ENCODE peak calls at places on chromosome 5, in eight cellular contexts. One of them, this sample, is unnamed.

GRCh38 chr5:110343616-110344015 is 382.9 kb downstream of the TMEM232 start:
- DNase-seq in hypothalamus: no peak
- DNase-seq in OCI-LY7: no peak
- DNase-seq in T follicular helper cell: no peak
- DNase-seq in lower lobe of right lung: no peak
- DNase-seq in stimulated activated CD4-positive, alpha-beta T cell treated with anti-CD3 and anti-CD28 coated beads, Interleukin-2, amount 100 ng/mL, for 48 hours: no peak
- DNase-seq in non-pigmented ciliary epithelial cell: no peak
- DNase-seq in ureter: no peak
- DNase-seq in this sample: peak

GRCh38 chr5:144032375-144032774 is 138.1 kb downstream of the YIPF5 start:
- DNase-seq in hypothalamus: no peak
- DNase-seq in OCI-LY7: no peak
- DNase-seq in T follicular helper cell: no peak
- DNase-seq in lower lobe of right lung: no peak
- DNase-seq in stimulated activated CD4-positive, alpha-beta T cell treated with anti-CD3 and anti-CD28 coated beads, Interleukin-2, amount 100 ng/mL, for 48 hours: no peak
- DNase-seq in non-pigmented ciliary epithelial cell: no peak
- DNase-seq in ureter: no peak
- DNase-seq in this sample: no peak

GRCh38 chr5:178940569-178941360 is at the start of gene ZNF454:
- DNase-seq in hypothalamus: peak
- DNase-seq in OCI-LY7: no peak
- DNase-seq in T follicular helper cell: no peak
- DNase-seq in lower lobe of right lung: peak
- DNase-seq in stimulated activated CD4-positive, alpha-beta T cell treated with anti-CD3 and anti-CD28 coated beads, Interleukin-2, amount 100 ng/mL, for 48 hours: no peak
- DNase-seq in non-pigmented ciliary epithelial cell: peak
- DNase-seq in ureter: peak
- DNase-seq in this sample: no peak

GRCh38 chr5:177107159-177107558 is 20.4 kb downstream of the FGFR4 start:
- DNase-seq in hypothalamus: no peak
- DNase-seq in OCI-LY7: no peak
- DNase-seq in T follicular helper cell: no peak
- DNase-seq in lower lobe of right lung: no peak
- DNase-seq in stimulated activated CD4-positive, alpha-beta T cell treated with anti-CD3 and anti-CD28 coated beads, Interleukin-2, amount 100 ng/mL, for 48 hours: no peak
- DNase-seq in non-pigmented ciliary epithelial cell: no peak
- DNase-seq in ureter: no peak
- DNase-seq in this sample: no peak

GRCh38 chr5:5765066-5765465 is 342.6 kb downstream of the ICE1 start:
- DNase-seq in hypothalamus: no peak
- DNase-seq in OCI-LY7: no peak
- DNase-seq in T follicular helper cell: no peak
- DNase-seq in lower lobe of right lung: no peak
- DNase-seq in stimulated activated CD4-positive, alpha-beta T cell treated with anti-CD3 and anti-CD28 coated beads, Interleukin-2, amount 100 ng/mL, for 48 hours: no peak
- DNase-seq in non-pigmented ciliary epithelial cell: no peak
- DNase-seq in ureter: no peak
- DNase-seq in this sample: no peak

GRCh38 chr5:113212244-113212920 is 222.4 kb downstream of the TSSK1B start:
- DNase-seq in hypothalamus: no peak
- DNase-seq in OCI-LY7: no peak
- DNase-seq in T follicular helper cell: no peak
- DNase-seq in lower lobe of right lung: no peak
- DNase-seq in stimulated activated CD4-positive, alpha-beta T cell treated with anti-CD3 and anti-CD28 coated beads, Interleukin-2, amount 100 ng/mL, for 48 hours: no peak
- DNase-seq in non-pigmented ciliary epithelial cell: no peak
- DNase-seq in ureter: no peak
- DNase-seq in this sample: no peak

GRCh38 chr5:117435203-117435602 is 860.6 kb upstream of the SEMA6A start:
- DNase-seq in hypothalamus: no peak
- DNase-seq in OCI-LY7: no peak
- DNase-seq in T follicular helper cell: no peak
- DNase-seq in lower lobe of right lung: no peak
- DNase-seq in stimulated activated CD4-positive, alpha-beta T cell treated with anti-CD3 and anti-CD28 coated beads, Interleukin-2, amount 100 ng/mL, for 48 hours: no peak
- DNase-seq in non-pigmented ciliary epithelial cell: no peak
- DNase-seq in ureter: no peak
- DNase-seq in this sample: no peak

GRCh38 chr5:35476046-35476445 is 141.6 kb upstream of the SPEF2 start:
- DNase-seq in hypothalamus: no peak
- DNase-seq in OCI-LY7: no peak
- DNase-seq in T follicular helper cell: no peak
- DNase-seq in lower lobe of right lung: no peak
- DNase-seq in stimulated activated CD4-positive, alpha-beta T cell treated with anti-CD3 and anti-CD28 coated beads, Interleukin-2, amount 100 ng/mL, for 48 hours: no peak
- DNase-seq in non-pigmented ciliary epithelial cell: no peak
- DNase-seq in ureter: no peak
- DNase-seq in this sample: peak

GRCh38 chr5:9653811-9654210 is 23.7 kb upstream of the TAS2R1 start:
- DNase-seq in hypothalamus: no peak
- DNase-seq in OCI-LY7: no peak
- DNase-seq in T follicular helper cell: no peak
- DNase-seq in lower lobe of right lung: no peak
- DNase-seq in stimulated activated CD4-positive, alpha-beta T cell treated with anti-CD3 and anti-CD28 coated beads, Interleukin-2, amount 100 ng/mL, for 48 hours: no peak
- DNase-seq in non-pigmented ciliary epithelial cell: peak
- DNase-seq in ureter: peak
- DNase-seq in this sample: no peak

GRCh38 chr5:42858709-42859108 is 47.0 kb upstream of the SELENOP start:
- DNase-seq in hypothalamus: peak
- DNase-seq in OCI-LY7: no peak
- DNase-seq in T follicular helper cell: no peak
- DNase-seq in lower lobe of right lung: no peak
- DNase-seq in stimulated activated CD4-positive, alpha-beta T cell treated with anti-CD3 and anti-CD28 coated beads, Interleukin-2, amount 100 ng/mL, for 48 hours: no peak
- DNase-seq in non-pigmented ciliary epithelial cell: no peak
- DNase-seq in ureter: no peak
- DNase-seq in this sample: no peak

GRCh38 chr5:141508808-141509611 is 20.1 kb downstream of the PCDHGC5 start:
- DNase-seq in hypothalamus: no peak
- DNase-seq in OCI-LY7: peak
- DNase-seq in T follicular helper cell: no peak
- DNase-seq in lower lobe of right lung: no peak
- DNase-seq in stimulated activated CD4-positive, alpha-beta T cell treated with anti-CD3 and anti-CD28 coated beads, Interleukin-2, amount 100 ng/mL, for 48 hours: peak
- DNase-seq in non-pigmented ciliary epithelial cell: no peak
- DNase-seq in ureter: peak
- DNase-seq in this sample: peak

GRCh38 chr5:1730487-1730847 is 69.2 kb downstream of the MRPL36 start:
- DNase-seq in hypothalamus: no peak
- DNase-seq in OCI-LY7: no peak
- DNase-seq in T follicular helper cell: no peak
- DNase-seq in lower lobe of right lung: no peak
- DNase-seq in stimulated activated CD4-positive, alpha-beta T cell treated with anti-CD3 and anti-CD28 coated beads, Interleukin-2, amount 100 ng/mL, for 48 hours: no peak
- DNase-seq in non-pigmented ciliary epithelial cell: no peak
- DNase-seq in ureter: no peak
- DNase-seq in this sample: no peak

GRCh38 chr5:92560698-92561361 is 1020.2 kb downstream of the NR2F1-AS1 start:
- DNase-seq in hypothalamus: no peak
- DNase-seq in OCI-LY7: no peak
- DNase-seq in T follicular helper cell: no peak
- DNase-seq in lower lobe of right lung: no peak
- DNase-seq in stimulated activated CD4-positive, alpha-beta T cell treated with anti-CD3 and anti-CD28 coated beads, Interleukin-2, amount 100 ng/mL, for 48 hours: no peak
- DNase-seq in non-pigmented ciliary epithelial cell: peak
- DNase-seq in ureter: no peak
- DNase-seq in this sample: no peak

GRCh38 chr5:39399135-39400036 is 25.4 kb downstream of the DAB2 start:
- DNase-seq in hypothalamus: no peak
- DNase-seq in OCI-LY7: no peak
- DNase-seq in T follicular helper cell: no peak
- DNase-seq in lower lobe of right lung: no peak
- DNase-seq in stimulated activated CD4-positive, alpha-beta T cell treated with anti-CD3 and anti-CD28 coated beads, Interleukin-2, amount 100 ng/mL, for 48 hours: no peak
- DNase-seq in non-pigmented ciliary epithelial cell: peak
- DNase-seq in ureter: no peak
- DNase-seq in this sample: peak

GRCh38 chr5:69484891-69485290 is 7.7 kb upstream of the OCLN start:
- DNase-seq in hypothalamus: no peak
- DNase-seq in OCI-LY7: no peak
- DNase-seq in T follicular helper cell: no peak
- DNase-seq in lower lobe of right lung: no peak
- DNase-seq in stimulated activated CD4-positive, alpha-beta T cell treated with anti-CD3 and anti-CD28 coated beads, Interleukin-2, amount 100 ng/mL, for 48 hours: no peak
- DNase-seq in non-pigmented ciliary epithelial cell: no peak
- DNase-seq in ureter: no peak
- DNase-seq in this sample: no peak

GRCh38 chr5:76522103-76522942 is 100.9 kb downstream of the F2RL2 start:
- DNase-seq in hypothalamus: no peak
- DNase-seq in OCI-LY7: no peak
- DNase-seq in T follicular helper cell: no peak
- DNase-seq in lower lobe of right lung: no peak
- DNase-seq in stimulated activated CD4-positive, alpha-beta T cell treated with anti-CD3 and anti-CD28 coated beads, Interleukin-2, amount 100 ng/mL, for 48 hours: no peak
- DNase-seq in non-pigmented ciliary epithelial cell: no peak
- DNase-seq in ureter: no peak
- DNase-seq in this sample: no peak

GRCh38 chr5:14180437-14180836 is 37.3 kb downstream of the TRIO start:
- DNase-seq in hypothalamus: no peak
- DNase-seq in OCI-LY7: no peak
- DNase-seq in T follicular helper cell: no peak
- DNase-seq in lower lobe of right lung: no peak
- DNase-seq in stimulated activated CD4-positive, alpha-beta T cell treated with anti-CD3 and anti-CD28 coated beads, Interleukin-2, amount 100 ng/mL, for 48 hours: no peak
- DNase-seq in non-pigmented ciliary epithelial cell: no peak
- DNase-seq in ureter: no peak
- DNase-seq in this sample: no peak

GRCh38 chr5:60597570-60597969 is 102.4 kb downstream of the DEPDC1B start:
- DNase-seq in hypothalamus: no peak
- DNase-seq in OCI-LY7: peak
- DNase-seq in T follicular helper cell: no peak
- DNase-seq in lower lobe of right lung: no peak
- DNase-seq in stimulated activated CD4-positive, alpha-beta T cell treated with anti-CD3 and anti-CD28 coated beads, Interleukin-2, amount 100 ng/mL, for 48 hours: no peak
- DNase-seq in non-pigmented ciliary epithelial cell: no peak
- DNase-seq in ureter: no peak
- DNase-seq in this sample: peak

GRCh38 chr5:15013654-15014463 is 142.3 kb upstream of the ANKH start:
- DNase-seq in hypothalamus: no peak
- DNase-seq in OCI-LY7: peak
- DNase-seq in T follicular helper cell: no peak
- DNase-seq in lower lobe of right lung: no peak
- DNase-seq in stimulated activated CD4-positive, alpha-beta T cell treated with anti-CD3 and anti-CD28 coated beads, Interleukin-2, amount 100 ng/mL, for 48 hours: no peak
- DNase-seq in non-pigmented ciliary epithelial cell: no peak
- DNase-seq in ureter: no peak
- DNase-seq in this sample: peak

GRCh38 chr5:170565077-170565476 is 61.3 kb downstream of the KCNIP1 start:
- DNase-seq in hypothalamus: peak
- DNase-seq in OCI-LY7: no peak
- DNase-seq in T follicular helper cell: no peak
- DNase-seq in lower lobe of right lung: no peak
- DNase-seq in stimulated activated CD4-positive, alpha-beta T cell treated with anti-CD3 and anti-CD28 coated beads, Interleukin-2, amount 100 ng/mL, for 48 hours: no peak
- DNase-seq in non-pigmented ciliary epithelial cell: no peak
- DNase-seq in ureter: peak
- DNase-seq in this sample: no peak

GRCh38 chr5:154101184-154101583 is 62.4 kb downstream of the MFAP3 start:
- DNase-seq in hypothalamus: no peak
- DNase-seq in OCI-LY7: no peak
- DNase-seq in T follicular helper cell: no peak
- DNase-seq in lower lobe of right lung: no peak
- DNase-seq in stimulated activated CD4-positive, alpha-beta T cell treated with anti-CD3 and anti-CD28 coated beads, Interleukin-2, amount 100 ng/mL, for 48 hours: no peak
- DNase-seq in non-pigmented ciliary epithelial cell: no peak
- DNase-seq in ureter: no peak
- DNase-seq in this sample: no peak

GRCh38 chr5:176497852-176498251 is 39.4 kb downstream of the RNF44 start:
- DNase-seq in hypothalamus: no peak
- DNase-seq in OCI-LY7: no peak
- DNase-seq in T follicular helper cell: no peak
- DNase-seq in lower lobe of right lung: no peak
- DNase-seq in stimulated activated CD4-positive, alpha-beta T cell treated with anti-CD3 and anti-CD28 coated beads, Interleukin-2, amount 100 ng/mL, for 48 hours: no peak
- DNase-seq in non-pigmented ciliary epithelial cell: no peak
- DNase-seq in ureter: no peak
- DNase-seq in this sample: no peak

GRCh38 chr5:85049020-85049419 is 664.3 kb upstream of the EDIL3 start:
- DNase-seq in hypothalamus: no peak
- DNase-seq in OCI-LY7: no peak
- DNase-seq in T follicular helper cell: no peak
- DNase-seq in lower lobe of right lung: no peak
- DNase-seq in stimulated activated CD4-positive, alpha-beta T cell treated with anti-CD3 and anti-CD28 coated beads, Interleukin-2, amount 100 ng/mL, for 48 hours: no peak
- DNase-seq in non-pigmented ciliary epithelial cell: peak
- DNase-seq in ureter: no peak
- DNase-seq in this sample: peak

GRCh38 chr5:158431369-158432029 is 572.6 kb upstream of the CLINT1 start:
- DNase-seq in hypothalamus: no peak
- DNase-seq in OCI-LY7: peak
- DNase-seq in T follicular helper cell: no peak
- DNase-seq in lower lobe of right lung: no peak
- DNase-seq in stimulated activated CD4-positive, alpha-beta T cell treated with anti-CD3 and anti-CD28 coated beads, Interleukin-2, amount 100 ng/mL, for 48 hours: no peak
- DNase-seq in non-pigmented ciliary epithelial cell: no peak
- DNase-seq in ureter: no peak
- DNase-seq in this sample: peak

GRCh38 chr5:50808406-50808805 is 142.0 kb downstream of the PARP8 start:
- DNase-seq in hypothalamus: no peak
- DNase-seq in OCI-LY7: no peak
- DNase-seq in T follicular helper cell: no peak
- DNase-seq in lower lobe of right lung: no peak
- DNase-seq in stimulated activated CD4-positive, alpha-beta T cell treated with anti-CD3 and anti-CD28 coated beads, Interleukin-2, amount 100 ng/mL, for 48 hours: no peak
- DNase-seq in non-pigmented ciliary epithelial cell: no peak
- DNase-seq in ureter: no peak
- DNase-seq in this sample: no peak

GRCh38 chr5:147688965-147689364 is 93.6 kb downstream of the JAKMIP2 start:
- DNase-seq in hypothalamus: peak
- DNase-seq in OCI-LY7: no peak
- DNase-seq in T follicular helper cell: no peak
- DNase-seq in lower lobe of right lung: no peak
- DNase-seq in stimulated activated CD4-positive, alpha-beta T cell treated with anti-CD3 and anti-CD28 coated beads, Interleukin-2, amount 100 ng/mL, for 48 hours: no peak
- DNase-seq in non-pigmented ciliary epithelial cell: no peak
- DNase-seq in ureter: peak
- DNase-seq in this sample: no peak

GRCh38 chr5:174425964-174426290 is 298.5 kb upstream of the MSX2 start:
- DNase-seq in hypothalamus: no peak
- DNase-seq in OCI-LY7: no peak
- DNase-seq in T follicular helper cell: no peak
- DNase-seq in lower lobe of right lung: no peak
- DNase-seq in stimulated activated CD4-positive, alpha-beta T cell treated with anti-CD3 and anti-CD28 coated beads, Interleukin-2, amount 100 ng/mL, for 48 hours: no peak
- DNase-seq in non-pigmented ciliary epithelial cell: no peak
- DNase-seq in ureter: no peak
- DNase-seq in this sample: no peak

GRCh38 chr5:179833056-179833708 is 12.5 kb downstream of the SQSTM1 start:
- DNase-seq in hypothalamus: no peak
- DNase-seq in OCI-LY7: no peak
- DNase-seq in T follicular helper cell: no peak
- DNase-seq in lower lobe of right lung: no peak
- DNase-seq in stimulated activated CD4-positive, alpha-beta T cell treated with anti-CD3 and anti-CD28 coated beads, Interleukin-2, amount 100 ng/mL, for 48 hours: no peak
- DNase-seq in non-pigmented ciliary epithelial cell: no peak
- DNase-seq in ureter: no peak
- DNase-seq in this sample: no peak

GRCh38 chr5:176355400-176356178 is 6.0 kb downstream of the KIAA1191 start:
- DNase-seq in hypothalamus: no peak
- DNase-seq in OCI-LY7: no peak
- DNase-seq in T follicular helper cell: no peak
- DNase-seq in lower lobe of right lung: no peak
- DNase-seq in stimulated activated CD4-positive, alpha-beta T cell treated with anti-CD3 and anti-CD28 coated beads, Interleukin-2, amount 100 ng/mL, for 48 hours: no peak
- DNase-seq in non-pigmented ciliary epithelial cell: no peak
- DNase-seq in ureter: no peak
- DNase-seq in this sample: no peak

GRCh38 chr5:98827161-98827560 is 53.7 kb downstream of the RGMB start:
- DNase-seq in hypothalamus: no peak
- DNase-seq in OCI-LY7: peak
- DNase-seq in T follicular helper cell: no peak
- DNase-seq in lower lobe of right lung: no peak
- DNase-seq in stimulated activated CD4-positive, alpha-beta T cell treated with anti-CD3 and anti-CD28 coated beads, Interleukin-2, amount 100 ng/mL, for 48 hours: no peak
- DNase-seq in non-pigmented ciliary epithelial cell: no peak
- DNase-seq in ureter: no peak
- DNase-seq in this sample: peak

GRCh38 chr5:170293273-170293672 is 4.3 kb downstream of the LCP2 start:
- DNase-seq in hypothalamus: no peak
- DNase-seq in OCI-LY7: no peak
- DNase-seq in T follicular helper cell: no peak
- DNase-seq in lower lobe of right lung: peak
- DNase-seq in stimulated activated CD4-positive, alpha-beta T cell treated with anti-CD3 and anti-CD28 coated beads, Interleukin-2, amount 100 ng/mL, for 48 hours: no peak
- DNase-seq in non-pigmented ciliary epithelial cell: no peak
- DNase-seq in ureter: no peak
- DNase-seq in this sample: peak

GRCh38 chr5:59317023-59317771 is 576.3 kb downstream of the PDE4D start:
- DNase-seq in hypothalamus: no peak
- DNase-seq in OCI-LY7: no peak
- DNase-seq in T follicular helper cell: no peak
- DNase-seq in lower lobe of right lung: no peak
- DNase-seq in stimulated activated CD4-positive, alpha-beta T cell treated with anti-CD3 and anti-CD28 coated beads, Interleukin-2, amount 100 ng/mL, for 48 hours: no peak
- DNase-seq in non-pigmented ciliary epithelial cell: no peak
- DNase-seq in ureter: no peak
- DNase-seq in this sample: no peak

GRCh38 chr5:169094586-169095409 is 206.1 kb downstream of the SLIT3 start:
- DNase-seq in hypothalamus: no peak
- DNase-seq in OCI-LY7: no peak
- DNase-seq in T follicular helper cell: no peak
- DNase-seq in lower lobe of right lung: no peak
- DNase-seq in stimulated activated CD4-positive, alpha-beta T cell treated with anti-CD3 and anti-CD28 coated beads, Interleukin-2, amount 100 ng/mL, for 48 hours: no peak
- DNase-seq in non-pigmented ciliary epithelial cell: no peak
- DNase-seq in ureter: no peak
- DNase-seq in this sample: peak

GRCh38 chr5:171272996-171273970 is 35.8 kb upstream of the TLX3 start:
- DNase-seq in hypothalamus: no peak
- DNase-seq in OCI-LY7: peak
- DNase-seq in T follicular helper cell: no peak
- DNase-seq in lower lobe of right lung: no peak
- DNase-seq in stimulated activated CD4-positive, alpha-beta T cell treated with anti-CD3 and anti-CD28 coated beads, Interleukin-2, amount 100 ng/mL, for 48 hours: no peak
- DNase-seq in non-pigmented ciliary epithelial cell: no peak
- DNase-seq in ureter: no peak
- DNase-seq in this sample: peak

This sample was measured in NB4.